ENCODE peak calls at places on chromosomes 6 and 20, in six cellular contexts. E is HepG2, V is H1, Z is K562, R is GM12878, S is SK-N-SH. M is an unnamed sample.

GRCh38 chr6:30322527-30323501 is 3.9 kb upstream of the TRIM39 start:
- DNase-seq in S (no peak), V (no peak), R (no peak), Z (peak), E (no peak), M (no peak)

GRCh38 chr6:145380186-145380585 is 355.1 kb downstream of the EPM2A start:
- DNase-seq in Z (no peak), S (no peak), E (no peak), R (no peak), V (no peak), M (no peak)

GRCh38 chr6:166202321-166202733 is 34.7 kb upstream of the TBXT start:
- DNase-seq in V (no peak), R (peak), Z (peak), S (no peak), E (no peak), M (no peak)

GRCh38 chr20:733806-734205 is 34.5 kb downstream of the SLC52A3 start:
- DNase-seq in E (no peak), R (no peak), Z (no peak), V (no peak), S (peak), M (no peak)

GRCh38 chr20:35443003-35443402 is 5.0 kb upstream of the GDF5 start:
- DNase-seq in R (no peak), Z (no peak), E (no peak), S (peak), V (no peak), M (no peak)

GRCh38 chr20:58708246-58708931 is 15.8 kb downstream of the NPEPL1 start:
- DNase-seq in Z (no peak), S (peak), R (no peak), E (no peak), V (no peak), M (no peak)

GRCh38 chr6:18264338-18265098 is at the start of gene DEK:
- DNase-seq in S (peak), Z (peak), R (no peak), E (peak), V (no peak), M (peak)

GRCh38 chr6:81562169-81562568 is 190.3 kb downstream of the TENT5A start:
- DNase-seq in V (no peak), Z (no peak), E (peak), S (no peak), R (no peak), M (no peak)

GRCh38 chr6:39950125-39950720 is 16.0 kb upstream of the MOCS1 start:
- DNase-seq in V (no peak), S (no peak), Z (no peak), E (no peak), R (no peak), M (no peak)

GRCh38 chr6:39389372-39389767 is 66.9 kb upstream of the KCNK16 start:
- DNase-seq in S (peak), V (no peak), Z (no peak), E (no peak), R (no peak), M (no peak)

GRCh38 chr6:133067960-133068359 is 173.2 kb upstream of the EYA4 start:
- DNase-seq in S (no peak), V (no peak), Z (no peak), E (no peak), R (no peak), M (no peak)

GRCh38 chr6:160337991-160338390 is 10.2 kb upstream of the SLC22A3 start:
- DNase-seq in E (no peak), S (no peak), R (no peak), Z (no peak), V (no peak), M (no peak)

GRCh38 chr6:161435426-161436065 is 161.7 kb upstream of the AGPAT4 start:
- DNase-seq in Z (no peak), E (no peak), V (no peak), R (no peak), S (no peak), M (no peak)

GRCh38 chr20:53582574-53583351 is 10.9 kb downstream of the ZNF217 start:
- DNase-seq in E (peak), Z (no peak), V (no peak), R (no peak), S (peak), M (peak)

GRCh38 chr20:24131281-24131680 is 142.7 kb upstream of the GGTLC1 start:
- DNase-seq in R (no peak), Z (no peak), V (no peak), S (no peak), E (no peak), M (no peak)

GRCh38 chr6:43695078-43695966 is 7.7 kb upstream of the MRPS18A start:
- DNase-seq in E (no peak), R (no peak), S (no peak), Z (no peak), V (no peak), M (no peak)

GRCh38 chr6:113558966-113559365 is 298.2 kb upstream of the MARCKS start:
- DNase-seq in S (no peak), E (no peak), R (no peak), V (no peak), Z (no peak), M (no peak)

GRCh38 chr6:90253631-90254030 is 43.0 kb downstream of the BACH2 start:
- DNase-seq in Z (no peak), S (no peak), E (no peak), R (no peak), V (no peak), M (no peak)

GRCh38 chr6:166726193-166726592 is 99.1 kb upstream of the RPS6KA2 start:
- DNase-seq in S (no peak), E (no peak), V (no peak), R (no peak), Z (no peak), M (no peak)

GRCh38 chr20:37994512-37994911 is 38.7 kb downstream of the TTI1 start:
- DNase-seq in R (no peak), S (no peak), E (peak), Z (no peak), V (no peak), M (no peak)

GRCh38 chr6:73653571-73654424 is at the start of gene SLC17A5:
- DNase-seq in S (peak), R (peak), E (peak), V (peak), Z (peak), M (peak)

GRCh38 chr6:168370310-168370991 is 50.9 kb upstream of the DACT2 start:
- DNase-seq in S (peak), V (peak), Z (peak), E (peak), R (no peak), M (no peak)

DNA sequence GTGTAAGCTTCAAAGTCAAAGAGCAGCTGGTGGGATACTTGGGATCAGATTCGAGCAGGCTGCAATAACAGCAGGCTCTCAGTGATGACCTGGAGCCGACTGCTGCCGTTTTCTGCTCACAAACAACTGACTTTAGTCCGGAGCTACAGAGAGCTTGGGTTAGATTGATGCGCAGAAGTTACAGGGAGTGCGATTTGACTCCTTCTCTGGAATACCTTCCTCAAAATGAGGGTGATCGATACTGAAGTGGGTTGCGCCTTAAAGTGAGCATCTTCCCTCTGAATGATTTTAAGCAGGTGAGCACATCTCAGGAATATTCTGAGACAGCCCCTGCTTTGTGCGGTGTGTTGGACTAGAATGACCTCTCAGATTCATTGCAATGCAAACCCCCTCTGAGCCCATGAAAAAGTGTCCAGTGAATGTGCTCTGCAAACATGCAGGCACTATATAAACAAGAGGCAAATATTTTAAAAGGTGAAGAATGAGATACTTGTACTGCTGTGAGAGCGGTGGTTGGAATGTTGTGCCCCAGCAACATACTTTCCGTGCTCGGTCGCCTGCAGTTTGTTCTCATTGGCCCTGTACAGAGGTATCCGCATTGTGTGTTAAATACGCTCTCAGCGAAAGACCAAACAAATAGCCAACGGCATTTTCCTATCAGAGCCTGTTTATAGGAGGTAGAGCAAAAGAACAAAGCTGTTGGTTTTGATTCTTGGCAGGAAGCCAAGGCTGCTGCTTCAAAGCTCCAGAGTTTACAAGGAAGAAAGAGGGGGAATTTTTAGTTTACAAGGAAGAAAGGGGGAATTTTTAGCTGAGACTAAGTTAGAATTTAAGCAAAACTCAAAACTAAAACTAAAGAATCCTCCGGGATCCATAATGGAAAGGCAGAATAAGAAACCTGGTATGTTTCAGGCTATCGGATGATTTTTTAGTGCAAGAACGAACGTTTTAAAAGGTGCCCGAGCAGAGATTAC is 67.7 kb downstream of the PHACTR2 start:
- DNase-seq in S (peak), E (peak), V (no peak), R (no peak), Z (no peak), M (no peak)
- H3K4me3 ChIP-seq in S (no peak), E (peak), V (peak), R (no peak), Z (no peak), M (no peak)

DNA sequence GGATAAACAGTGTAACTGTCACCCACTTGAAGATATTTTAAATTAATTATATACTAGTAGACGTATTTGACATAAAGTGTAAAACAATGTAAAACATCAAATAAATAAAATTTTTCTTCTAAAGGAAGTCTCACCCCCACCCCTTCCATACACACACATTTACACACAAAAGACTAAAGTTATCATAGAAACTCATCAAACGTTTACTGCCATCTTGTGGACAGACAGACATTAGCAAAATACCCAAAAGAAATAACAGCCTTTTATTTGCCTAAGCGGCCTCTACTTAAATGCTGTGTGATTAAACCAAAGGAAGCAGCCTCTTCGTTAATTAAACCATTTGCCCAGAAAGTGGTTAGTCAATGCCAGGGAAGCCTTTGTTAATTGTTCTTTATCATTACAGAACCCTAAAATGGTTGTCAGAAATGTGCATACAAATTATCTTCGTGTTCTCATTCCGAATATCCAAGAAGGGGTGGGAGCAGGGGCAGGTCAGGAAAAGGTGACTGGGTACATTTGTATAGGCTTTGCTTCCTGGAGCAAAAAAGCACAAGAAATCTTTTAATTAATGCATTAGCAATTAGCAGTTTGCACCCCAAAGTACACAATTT is 176.2 kb upstream of the SASH1 start:
- DNase-seq in E (peak), Z (peak), S (peak), R (no peak), V (no peak), M (no peak)
- TF ChIP-seq GABPA in E (no peak), Z (no peak), S (no peak), R (no peak), V (no peak), M (no peak)

GRCh38 chr6:108658174-108658573 is 97.5 kb downstream of the FOXO3 start:
- DNase-seq in S (no peak), R (no peak), V (no peak), E (no peak), Z (no peak), M (no peak)
- H3K4me3 ChIP-seq in S (peak), R (no peak), V (no peak), E (no peak), Z (no peak), M (no peak)

GRCh38 chr6:49564552-49564951 is 14.1 kb downstream of the C6orf141 start:
- DNase-seq in Z (no peak), R (no peak), E (peak), V (no peak), S (no peak), M (no peak)
- TF ChIP-seq GABPA in Z (no peak), R (no peak), E (no peak), V (no peak), S (no peak), M (no peak)

DNA sequence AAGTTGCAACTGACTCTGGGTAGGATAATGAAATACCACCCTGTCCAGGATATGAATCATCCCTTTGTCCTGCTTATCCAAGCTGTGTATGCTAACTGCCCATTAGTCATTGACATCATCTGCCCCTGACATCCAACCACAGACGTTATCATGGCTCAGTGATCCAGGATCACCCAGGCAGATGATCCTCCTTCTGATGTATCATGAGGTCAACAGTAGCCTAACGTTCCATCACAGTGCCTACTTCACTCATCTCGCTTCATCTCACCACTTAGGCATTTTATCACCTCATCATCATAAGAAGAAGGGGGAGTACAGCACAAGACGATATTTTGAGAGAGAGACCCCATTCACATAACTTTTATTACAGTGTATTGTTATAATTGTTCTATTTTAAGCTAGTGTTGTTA is 13.4 kb upstream of the BTN3A2 start:
- DNase-seq in S (no peak), R (no peak), V (no peak), E (peak), Z (peak), M (no peak)
- H3K4me3 ChIP-seq in S (no peak), R (no peak), V (no peak), E (no peak), Z (no peak), M (no peak)

GRCh38 chr20:4166726-4167035 is 151.3 kb upstream of the RNF24 start:
- DNase-seq in S (no peak), E (no peak), R (no peak), Z (no peak), V (no peak), M (no peak)
- TF ChIP-seq GABPA in S (no peak), E (no peak), R (no peak), Z (no peak), V (no peak), M (no peak)